ENCODE peak calls at places on chromosomes 11 and 22, in four cellular contexts. T is effector memory CD8-positive, alpha-beta T cell; F is NCI-H748 treated with DMSO at 0.1 percent for 48 hours; P is GM12865. O is an unnamed sample.

GRCh38 chr22:38442967-38443674 is 11.9 kb downstream of the KCNJ4 start:
- DNase-seq in P (no peak), F (no peak), T (no peak), O (no peak)

GRCh38 chr11:73797457-73797856 is 9.8 kb downstream of the MRPL48 start:
- DNase-seq in P (no peak), T (no peak), F (no peak), O (no peak)

GRCh38 chr11:35178862-35179261 is 39.9 kb downstream of the CD44 start:
- DNase-seq in P (no peak), F (no peak), T (no peak), O (no peak)

GRCh38 chr11:35237860-35238715 is 99.1 kb downstream of the CD44 start:
- DNase-seq in P (peak), F (peak), T (peak), O (peak)

GRCh38 chr11:79243412-79244174 is 197.2 kb downstream of the TENM4 start:
- DNase-seq in T (no peak), P (no peak), F (no peak), O (no peak)

GRCh38 chr22:43337385-43337784 is 5.8 kb downstream of the SCUBE1 start:
- DNase-seq in P (no peak), T (no peak), F (no peak), O (no peak)

GRCh38 chr11:45921561-45922424 is 663 bp upstream of the LARGE2 start:
- DNase-seq in F (peak), P (no peak), T (no peak), O (no peak)

GRCh38 chr11:128214263-128214662 is 373.1 kb downstream of the ETS1 start:
- DNase-seq in P (no peak), T (no peak), F (no peak), O (no peak)

GRCh38 chr11:6992457-6993431 is 27.4 kb downstream of the ZNF214 start:
- DNase-seq in T (no peak), P (no peak), F (no peak), O (no peak)

GRCh38 chr11:111335596-111335995 is 37.2 kb downstream of the POU2AF3 start:
- DNase-seq in F (no peak), T (no peak), P (no peak), O (no peak)

GRCh38 chr11:60785136-60785535 is at the start of gene MS4A10:
- DNase-seq in F (no peak), T (no peak), P (no peak), O (no peak)

GRCh38 chr22:26558246-26558895 is 31.6 kb downstream of the TPST2 start:
- DNase-seq in P (no peak), F (no peak), T (no peak), O (no peak)

GRCh38 chr11:73404048-73404447 is 27.8 kb downstream of the RELT start:
- DNase-seq in P (no peak), F (peak), T (no peak), O (peak)

GRCh38 chr11:116654526-116654925 is 118.3 kb downstream of the BUD13 start:
- DNase-seq in P (no peak), F (no peak), T (no peak), O (no peak)

GRCh38 chr11:20962581-20962980 is 293.2 kb downstream of the NELL1 start:
- DNase-seq in P (no peak), T (no peak), F (no peak), O (no peak)

O was measured in GDM1.